ENCODE peak calls at places on chromosomes 1 and 21, in seven cellular contexts. One of them, this sample, is unnamed.

GRCh38 chr1:54173681-54174080 is 20.9 kb upstream of the CDCP2 start:
- DNase-seq in GM12891: no peak
- DNase-seq in H1: no peak
- DNase-seq in SK-N-SH: no peak
- DNase-seq in GM12878: no peak
- DNase-seq in HepG2: no peak
- DNase-seq in K562: no peak
- DNase-seq in this sample: no peak

GRCh38 chr1:155003766-155004351 is 1.3 kb downstream of the ZBTB7B start:
- DNase-seq in SK-N-SH: peak; percentile 80
- DNase-seq in HepG2: peak; percentile 70
- DNase-seq in K562: peak; percentile 90
- DNase-seq in H1: no peak
- DNase-seq in GM12891: no peak
- DNase-seq in GM12878: no peak
- DNase-seq in this sample: no peak

GRCh38 chr1:229643996-229644748 is 18.1 kb downstream of the URB2 start:
- DNase-seq in SK-N-SH: no peak
- DNase-seq in GM12878: no peak
- DNase-seq in H1: no peak
- DNase-seq in HepG2: no peak
- DNase-seq in K562: no peak
- DNase-seq in GM12891: no peak
- DNase-seq in this sample: no peak

GRCh38 chr1:208509072-208509471 is 264.9 kb upstream of the PLXNA2 start:
- DNase-seq in HepG2: no peak
- DNase-seq in H1: no peak
- DNase-seq in SK-N-SH: no peak
- DNase-seq in K562: no peak
- DNase-seq in GM12891: no peak
- DNase-seq in GM12878: no peak
- DNase-seq in this sample: no peak

GRCh38 chr1:223680188-223680587 is 14.7 kb upstream of the CAPN8 start:
- DNase-seq in H1: no peak
- DNase-seq in K562: no peak
- DNase-seq in HepG2: no peak
- DNase-seq in GM12878: no peak
- DNase-seq in GM12891: no peak
- DNase-seq in SK-N-SH: no peak
- DNase-seq in this sample: no peak

GRCh38 chr1:201488817-201489581 is 17.9 kb downstream of the CSRP1 start:
- DNase-seq in H1: no peak
- DNase-seq in GM12891: no peak
- DNase-seq in SK-N-SH: peak; percentile 47
- DNase-seq in K562: no peak
- DNase-seq in HepG2: no peak
- DNase-seq in GM12878: no peak
- DNase-seq in this sample: no peak

GRCh38 chr21:45235488-45235887 is 52.2 kb downstream of the POFUT2 start:
- DNase-seq in H1: no peak
- DNase-seq in HepG2: no peak
- DNase-seq in K562: peak; percentile 47
- DNase-seq in GM12891: no peak
- DNase-seq in SK-N-SH: no peak
- DNase-seq in GM12878: no peak
- DNase-seq in this sample: no peak

GRCh38 chr1:193104496-193104905 is 713 bp downstream of the GLRX2 start:
- DNase-seq in SK-N-SH: peak; percentile 71
- DNase-seq in HepG2: peak; percentile 23
- DNase-seq in K562: peak; percentile 63
- DNase-seq in H1: no peak
- DNase-seq in GM12891: peak; percentile 18
- DNase-seq in GM12878: no peak
- DNase-seq in this sample: peak; percentile 20

GRCh38 chr1:112144738-112145426 is 155.4 kb upstream of the KCND3 start:
- DNase-seq in HepG2: no peak
- DNase-seq in H1: no peak
- DNase-seq in SK-N-SH: no peak
- DNase-seq in K562: no peak
- DNase-seq in GM12878: no peak
- DNase-seq in GM12891: no peak
- DNase-seq in this sample: no peak

GRCh38 chr1:29237906-29238600 is 1.7 kb downstream of the PTPRU start:
- DNase-seq in HepG2: peak; percentile 34
- DNase-seq in K562: no peak
- DNase-seq in SK-N-SH: peak; percentile 80
- DNase-seq in GM12891: no peak
- DNase-seq in H1: no peak
- DNase-seq in GM12878: no peak
- DNase-seq in this sample: peak; percentile 31

GRCh38 chr1:206117151-206117948 is at the start of gene AVPR1B:
- DNase-seq in H1: peak; percentile 21
- DNase-seq in SK-N-SH: peak; percentile 87
- DNase-seq in GM12878: no peak
- DNase-seq in HepG2: no peak
- DNase-seq in GM12891: peak; percentile 29
- DNase-seq in K562: no peak
- DNase-seq in this sample: peak; percentile 26

GRCh38 chr21:36487641-36488307 is 7.9 kb upstream of the CLDN14 start:
- DNase-seq in GM12891: no peak
- DNase-seq in GM12878: no peak
- DNase-seq in H1: no peak
- DNase-seq in SK-N-SH: no peak
- DNase-seq in K562: no peak
- DNase-seq in HepG2: no peak
- DNase-seq in this sample: no peak

GRCh38 chr1:205356424-205357151 is at the start of gene KLHDC8A:
- DNase-seq in HepG2: no peak
- DNase-seq in H1: no peak
- DNase-seq in GM12878: no peak
- DNase-seq in GM12891: no peak
- DNase-seq in K562: no peak
- DNase-seq in SK-N-SH: no peak
- DNase-seq in this sample: no peak

GRCh38 chr1:10941891-10942541 is 70.4 kb upstream of the TARDBP start:
- DNase-seq in H1: no peak
- DNase-seq in K562: peak; percentile 62
- DNase-seq in GM12878: no peak
- DNase-seq in SK-N-SH: peak; percentile 92
- DNase-seq in GM12891: peak; percentile 71
- DNase-seq in HepG2: no peak
- DNase-seq in this sample: peak; percentile 77

GRCh38 chr1:44212355-44213221 is 683 bp upstream of the DMAP1 start:
- DNase-seq in HepG2: no peak
- DNase-seq in GM12891: no peak
- DNase-seq in SK-N-SH: no peak
- DNase-seq in K562: no peak
- DNase-seq in H1: no peak
- DNase-seq in GM12878: peak; percentile 7
- DNase-seq in this sample: no peak

GRCh38 chr21:32048353-32048752 is 175.5 kb downstream of the HUNK start:
- DNase-seq in HepG2: no peak
- DNase-seq in GM12878: no peak
- DNase-seq in SK-N-SH: no peak
- DNase-seq in GM12891: no peak
- DNase-seq in K562: no peak
- DNase-seq in H1: no peak
- DNase-seq in this sample: no peak
- TF ChIP-seq TAF1 in HepG2: no peak
- TF ChIP-seq TAF1 in GM12878: no peak
- TF ChIP-seq TAF1 in SK-N-SH: no peak
- TF ChIP-seq TAF1 in GM12891: no peak
- TF ChIP-seq TAF1 in K562: no peak
- TF ChIP-seq TAF1 in H1: no peak
- TF ChIP-seq TAF1 in this sample: no peak

DNA sequence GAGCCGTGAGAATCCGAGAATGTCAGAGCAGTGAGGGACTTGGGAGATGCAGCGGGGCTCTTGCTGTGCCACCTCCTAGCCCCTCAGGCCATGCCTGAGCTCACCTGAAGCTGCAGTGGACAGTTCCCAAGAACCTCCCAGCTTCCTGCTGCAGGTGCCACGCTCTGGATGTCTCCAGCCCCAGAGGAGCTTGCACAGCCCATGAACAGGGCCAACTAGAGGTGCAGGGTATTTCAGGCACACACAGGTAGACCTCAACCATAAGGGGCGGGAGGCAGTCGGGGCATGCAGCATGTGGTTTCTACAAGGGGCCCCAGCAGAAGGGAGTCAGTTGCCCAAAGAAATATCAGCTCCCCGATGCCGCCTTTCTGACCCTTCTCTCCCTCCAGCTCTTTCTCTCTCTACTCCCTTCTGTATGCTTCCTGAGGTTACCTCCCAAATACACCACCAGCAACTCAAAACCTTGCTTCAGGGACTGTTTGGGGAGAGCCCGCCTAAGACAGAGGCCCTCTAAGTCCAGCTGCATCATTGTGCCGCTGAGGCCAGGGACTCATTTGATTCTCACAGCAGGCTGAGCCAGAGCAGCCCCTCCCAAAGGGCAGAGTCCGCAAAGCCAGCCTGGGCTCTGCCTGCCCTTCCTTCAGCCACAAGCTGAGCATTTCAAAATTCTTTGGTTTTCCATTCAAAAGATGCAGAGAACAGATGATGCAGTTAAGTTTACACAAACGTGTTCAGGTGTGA is 209.8 kb downstream of the MATN1 start:
- DNase-seq in GM12878: no peak
- DNase-seq in HepG2: no peak
- DNase-seq in GM12891: no peak
- DNase-seq in H1: no peak
- DNase-seq in K562: no peak
- DNase-seq in SK-N-SH: no peak
- DNase-seq in this sample: no peak
- TF ChIP-seq POLR2AphosphoS5 in GM12878: no peak
- TF ChIP-seq POLR2AphosphoS5 in HepG2: no peak
- TF ChIP-seq POLR2AphosphoS5 in GM12891: no peak
- TF ChIP-seq POLR2AphosphoS5 in H1: no peak
- TF ChIP-seq POLR2AphosphoS5 in K562: no peak
- TF ChIP-seq POLR2AphosphoS5 in SK-N-SH: no peak
- TF ChIP-seq POLR2AphosphoS5 in this sample: no peak

DNA sequence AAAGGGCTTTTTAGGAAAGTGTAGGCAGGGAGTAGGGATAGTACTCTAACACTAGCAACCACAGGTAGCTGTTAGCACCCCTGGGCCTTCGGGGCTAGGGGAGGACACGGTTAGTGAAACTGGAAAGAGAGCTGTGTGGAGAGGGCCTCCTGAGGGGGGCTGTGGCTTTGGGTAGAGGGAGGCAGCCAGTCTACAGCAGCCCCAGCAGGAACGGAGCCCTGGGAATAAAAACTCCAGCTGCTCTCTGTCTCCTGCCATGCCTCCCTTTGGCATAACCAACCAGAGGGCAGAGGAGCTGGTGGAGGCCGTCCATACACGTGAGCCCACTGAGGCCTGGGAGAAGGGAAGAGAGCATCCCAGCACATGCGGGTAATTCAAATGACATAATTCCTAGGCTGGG is 223.2 kb downstream of the FOXD2 start:
- DNase-seq in GM12878: no peak
- DNase-seq in K562: no peak
- DNase-seq in SK-N-SH: no peak
- DNase-seq in H1: no peak
- DNase-seq in GM12891: no peak
- DNase-seq in HepG2: no peak
- DNase-seq in this sample: no peak
- TF ChIP-seq TAF1 in GM12878: no peak
- TF ChIP-seq TAF1 in K562: no peak
- TF ChIP-seq TAF1 in SK-N-SH: no peak
- TF ChIP-seq TAF1 in H1: no peak
- TF ChIP-seq TAF1 in GM12891: no peak
- TF ChIP-seq TAF1 in HepG2: no peak
- TF ChIP-seq TAF1 in this sample: no peak

GRCh38 chr1:243842978-243843490 is 7.0 kb downstream of the AKT3 start:
- DNase-seq in GM12891: no peak
- DNase-seq in HepG2: no peak
- DNase-seq in SK-N-SH: no peak
- DNase-seq in K562: peak; percentile 5
- DNase-seq in H1: no peak
- DNase-seq in GM12878: no peak
- DNase-seq in this sample: no peak
- TF ChIP-seq POLR2AphosphoS5 in GM12891: no peak
- TF ChIP-seq POLR2AphosphoS5 in HepG2: no peak
- TF ChIP-seq POLR2AphosphoS5 in SK-N-SH: no peak
- TF ChIP-seq POLR2AphosphoS5 in K562: no peak
- TF ChIP-seq POLR2AphosphoS5 in H1: no peak
- TF ChIP-seq POLR2AphosphoS5 in GM12878: no peak
- TF ChIP-seq POLR2AphosphoS5 in this sample: no peak

This sample was measured in GM12892.